ENCODE peak calls at places on chromosome 21, in nine cellular contexts. L is HTR-8/SVneo, O is NCI-H748 treated with DMSO at 0.1 percent for 48 hours, Z is dermis microvascular lymphatic vessel endothelial cell, P is amniotic stem cell, X is NCI-H1436 treated with DMSO at 0.1 percent for 48 hours, G is cardiac fibroblast, A is kidney tubule cell, N is heart left ventricle. U is an unnamed sample.

GRCh38 chr21:27423073-27423472 is 456.2 kb upstream of the ADAMTS5 start:
- DNase-seq in L (peak), O (no peak), Z (no peak), P (peak), X (no peak), G (peak), A (peak), N (peak), U (peak)

GRCh38 chr21:25456672-25457071 is 150.6 kb downstream of the MRPL39 start:
- DNase-seq in L (no peak), O (no peak), Z (no peak), P (no peak), X (no peak), G (peak), A (peak), N (no peak), U (no peak)

GRCh38 chr21:42080788-42081083 is 9.6 kb downstream of the UMODL1 start:
- DNase-seq in L (no peak), O (no peak), Z (no peak), P (peak), X (no peak), G (peak), A (peak), N (no peak), U (no peak)

GRCh38 chr21:36100971-36101641 is 31.3 kb downstream of the CBR1 start:
- DNase-seq in L (no peak), O (no peak), Z (no peak), P (no peak), X (no peak), G (no peak), A (no peak), N (no peak), U (no peak)

GRCh38 chr21:45620201-45620600 is 23.3 kb upstream of the PCBP3 start:
- DNase-seq in L (no peak), O (no peak), Z (no peak), P (no peak), X (no peak), G (no peak), A (no peak), N (no peak), U (peak)

GRCh38 chr21:46021978-46022544 is 40.5 kb downstream of the COL6A1 start:
- DNase-seq in L (no peak), O (no peak), Z (no peak), P (no peak), X (no peak), G (no peak), A (no peak), N (no peak), U (no peak)

GRCh38 chr21:45277101-45278045 is 10.3 kb downstream of the POFUT2 start:
- DNase-seq in L (no peak), O (no peak), Z (no peak), P (no peak), X (no peak), G (no peak), A (no peak), N (no peak), U (peak)

GRCh38 chr21:44304846-44305245 is 5.0 kb downstream of the PFKL start:
- DNase-seq in L (peak), O (no peak), Z (peak), P (peak), X (no peak), G (peak), A (peak), N (no peak), U (no peak)

GRCh38 chr21:16022121-16022520 is 292.3 kb downstream of the USP25 start:
- DNase-seq in L (no peak), O (no peak), Z (no peak), P (no peak), X (no peak), G (no peak), A (no peak), N (no peak), U (no peak)

GRCh38 chr21:15037894-15038293 is 26.9 kb downstream of the NRIP1 start:
- DNase-seq in L (no peak), O (no peak), Z (no peak), P (no peak), X (no peak), G (no peak), A (no peak), N (no peak), U (no peak)

GRCh38 chr21:33401617-33401967 is 1.6 kb upstream of the IFNGR2 start:
- DNase-seq in L (no peak), O (no peak), Z (no peak), P (no peak), X (no peak), G (no peak), A (no peak), N (no peak), U (no peak)

GRCh38 chr21:42401164-42401563 is 2.5 kb upstream of the UBASH3A start:
- DNase-seq in L (no peak), O (no peak), Z (no peak), P (no peak), X (no peak), G (peak), A (no peak), N (no peak), U (peak)

GRCh38 chr21:28793043-28793442 is 199.6 kb downstream of the LTN1 start:
- DNase-seq in L (peak), O (no peak), Z (no peak), P (no peak), X (no peak), G (peak), A (peak), N (no peak), U (no peak)

GRCh38 chr21:35136586-35137254 is 87.6 kb upstream of the RUNX1 start:
- DNase-seq in L (peak), O (no peak), Z (no peak), P (no peak), X (no peak), G (peak), A (peak), N (no peak), U (no peak)

GRCh38 chr21:27953328-27954045 is 986.6 kb upstream of the ADAMTS5 start:
- DNase-seq in L (no peak), O (no peak), Z (no peak), P (no peak), X (no peak), G (peak), A (no peak), N (no peak), U (no peak)

GRCh38 chr21:42845296-42845965 is 33.9 kb downstream of the WDR4 start:
- DNase-seq in L (no peak), O (no peak), Z (no peak), P (no peak), X (no peak), G (no peak), A (no peak), N (no peak), U (peak)

U was measured in left lung.